ENCODE peak calls at places on chromosomes 16 and 17, in ten cellular contexts. R is germinal center; I is amniotic epithelial cell; M is AG09319; Y is neural crest cell; L is GM20000; C is left ventricle myocardium inferior; G is activated naive CD4-positive, alpha-beta T cell treated with anti-CD3 and anti-CD28 coated beads, Interleukin-2, amount 50 U/mL, for 16 hours; H is stimulated activated CD8-positive, alpha-beta memory T cell treated with anti-CD3 and anti-CD28 coated beads, Interleukin-4, amount 100 ng/mL, for 4 hours; J is activated T-cell treated with anti-CD3 and anti-CD28 coated beads, Interleukin-2, amount 50 U/mL, for 1 hour. V is an unnamed sample.

GRCh38 chr17:74392848-74393247 is 25.5 kb downstream of the GPR142 start:
- DNase-seq in L (no peak), I (no peak), Y (no peak), H (no peak), M (no peak), G (no peak), R (no peak), C (no peak), J (no peak), V (no peak)

GRCh38 chr16:69417537-69418199 is 6.8 kb upstream of the CYB5B start:
- DNase-seq in R (no peak), C (no peak), L (no peak), H (no peak), I (peak; percentile 46), Y (no peak), M (no peak), J (no peak), G (no peak), V (no peak)

GRCh38 chr16:80066805-80067580 is 466.5 kb upstream of the MAF start:
- DNase-seq in G (no peak), H (no peak), I (no peak), C (no peak), M (no peak), J (no peak), L (no peak), R (no peak), Y (no peak), V (no peak)

GRCh38 chr17:69390735-69391501 is 23.6 kb upstream of the MAP2K6 start:
- DNase-seq in R (no peak), G (no peak), C (no peak), L (no peak), Y (no peak), M (no peak), H (no peak), J (no peak), I (no peak), V (no peak)

GRCh38 chr17:40345161-40346034 is 19.1 kb downstream of the GJD3 start:
- DNase-seq in C (peak; percentile 84), Y (no peak), G (no peak), M (no peak), J (peak; percentile 62), R (no peak), H (no peak), L (no peak), I (peak; percentile 51), V (peak; percentile 83)

GRCh38 chr17:36885761-36886365 is 51.4 kb upstream of the LHX1 start:
- DNase-seq in R (no peak), H (no peak), G (no peak), M (no peak), I (no peak), Y (no peak), L (no peak), C (no peak), J (no peak), V (no peak)

GRCh38 chr17:19363460-19364035 is 1.0 kb upstream of the B9D1 start:
- DNase-seq in L (no peak), C (no peak), Y (no peak), M (no peak), I (no peak), R (no peak), G (no peak), H (no peak), J (no peak), V (no peak)

GRCh38 chr17:37490022-37490587 is 414 bp downstream of the DUSP14 start:
- DNase-seq in M (no peak), L (peak; percentile 83), H (peak; percentile 54), Y (peak; percentile 80), G (peak; percentile 81), R (peak; percentile 79), C (peak; percentile 61), I (peak; percentile 48), J (peak; percentile 78), V (peak; percentile 79)

GRCh38 chr17:82638183-82638773 is 10.0 kb downstream of the WDR45B start:
- DNase-seq in R (no peak), C (no peak), M (no peak), H (no peak), Y (no peak), G (no peak), I (no peak), L (no peak), J (no peak), V (no peak)

GRCh38 chr16:14399397-14400284 is 230.4 kb downstream of the PARN start:
- DNase-seq in Y (no peak), H (no peak), J (no peak), I (peak; percentile 36), R (no peak), L (no peak), M (peak; percentile 83), G (no peak), C (peak; percentile 33), V (peak; percentile 82)

GRCh38 chr16:23324727-23325126 is 22.6 kb downstream of the SCNN1B start:
- DNase-seq in L (no peak), M (no peak), J (no peak), R (no peak), Y (no peak), G (no peak), I (no peak), C (peak; percentile 36), H (no peak), V (peak; percentile 23)

GRCh38 chr17:6161456-6161855 is 91.3 kb downstream of the WSCD1 start:
- DNase-seq in J (no peak), L (no peak), I (no peak), H (no peak), Y (no peak), M (no peak), R (no peak), G (no peak), C (no peak), V (no peak)

V was measured in psoas muscle.